ENCODE peak calls at places on chromosomes 3 and 15, in five cellular contexts. H, A, S, G and D are unnamed samples.

GRCh38 chr3:123341871-123342630 is 106.8 kb downstream of the ADCY5 start:
- DNase-seq in H (peak; percentile 37), A (no peak), S (no peak), G (no peak), D (peak; percentile 16)

GRCh38 chr3:195443391-195443989 is 670 bp upstream of the ACAP2 start:
- DNase-seq in H (peak; percentile 61), A (no peak), S (no peak), G (no peak), D (no peak)

GRCh38 chr15:70172561-70172960 is 74.8 kb upstream of the TLE3 start:
- DNase-seq in H (no peak), A (no peak), S (no peak), G (no peak), D (no peak)

GRCh38 chr3:107508331-107508730 is 14.4 kb upstream of the BBX start:
- DNase-seq in H (no peak), A (no peak), S (no peak), G (no peak), D (no peak)

GRCh38 chr3:182824957-182825356 is 31.7 kb downstream of the ATP11B start:
- DNase-seq in H (no peak), A (no peak), S (no peak), G (no peak), D (no peak)

GRCh38 chr3:48599509-48600285 is 4.6 kb upstream of the COL7A1 start:
- DNase-seq in H (no peak), A (no peak), S (no peak), G (no peak), D (no peak)

GRCh38 chr3:15903776-15904720 is 106.3 kb upstream of the ANKRD28 start:
- DNase-seq in H (no peak), A (no peak), S (no peak), G (no peak), D (no peak)

GRCh38 chr3:41125258-41125657 is 74.0 kb upstream of the CTNNB1 start:
- DNase-seq in H (no peak), A (no peak), S (no peak), G (no peak), D (no peak)

GRCh38 chr3:137948400-137949072 is 61.4 kb upstream of the CLDN18 start:
- DNase-seq in H (no peak), A (no peak), S (no peak), G (no peak), D (no peak)

GRCh38 chr3:138442433-138442832 is 8.0 kb downstream of the ESYT3 start:
- DNase-seq in H (peak; percentile 38), A (no peak), S (no peak), G (peak; percentile 59), D (peak; percentile 74)

GRCh38 chr15:36571301-36571700 is 8.1 kb upstream of the CDIN1 start:
- DNase-seq in H (peak; percentile 11), A (no peak), S (no peak), G (no peak), D (no peak)

GRCh38 chr15:25177955-25178801 is 223.4 kb downstream of the SNRPN start:
- DNase-seq in H (no peak), A (no peak), S (no peak), G (no peak), D (peak; percentile 3)

GRCh38 chr3:80087769-80088168 is 320.0 kb upstream of the ROBO1 start:
- DNase-seq in H (no peak), A (no peak), S (no peak), G (no peak), D (no peak)